ENCODE peak calls at places on chromosomes 3 and 15, in nine cellular contexts. U is mesendoderm, Z is nucleus accumbens, Y is hypothalamus, K is breast epithelium, X is renal cortical epithelial cell, W is AML-193, A is NCI-H460, N is NCI-H510A. H is an unnamed sample.

GRCh38 chr3:72011495-72011894 is 226.5 kb upstream of the PROK2 start:
- DNase-seq in U (no peak), Z (no peak), Y (no peak), K (no peak), X (peak; percentile 96), W (no peak), A (no peak), N (no peak), H (no peak)

GRCh38 chr3:170640737-170641171 is 54.9 kb upstream of the SLC7A14 start:
- DNase-seq in U (no peak), Z (no peak), Y (peak; percentile 38), K (no peak), X (no peak), W (no peak), A (no peak), N (no peak), H (no peak)

GRCh38 chr15:99961011-99961441 is 227.8 kb upstream of the LYSMD4 start:
- DNase-seq in U (peak; percentile 77), Z (no peak), Y (no peak), K (peak; percentile 40), X (peak; percentile 50), W (no peak), A (no peak), N (no peak), H (peak; percentile 51)

GRCh38 chr15:67145710-67146109 is 80.3 kb downstream of the SMAD3 start:
- DNase-seq in U (no peak), Z (no peak), Y (no peak), K (no peak), X (no peak), W (no peak), A (no peak), N (no peak), H (no peak)

GRCh38 chr3:7000501-7000900 is 139.6 kb downstream of the GRM7 start:
- DNase-seq in U (no peak), Z (no peak), Y (no peak), K (no peak), X (peak; percentile 26), W (no peak), A (no peak), N (no peak), H (no peak)

GRCh38 chr15:60590935-60591490 is 112.1 kb upstream of the ICE2 start:
- DNase-seq in U (peak; percentile 72), Z (peak; percentile 9), Y (no peak), K (peak; percentile 61), X (peak; percentile 45), W (no peak), A (no peak), N (no peak), H (no peak)

GRCh38 chr3:36893137-36893557 is 51.7 kb downstream of the TRANK1 start:
- DNase-seq in U (peak; percentile 98), Z (no peak), Y (no peak), K (no peak), X (peak; percentile 63), W (peak; percentile 96), A (no peak), N (no peak), H (no peak)

GRCh38 chr15:40498891-40499290 is 28.1 kb downstream of the CHST14 start:
- DNase-seq in U (no peak), Z (no peak), Y (no peak), K (no peak), X (no peak), W (no peak), A (no peak), N (no peak), H (no peak)

GRCh38 chr3:129162729-129163579 is 2.1 kb upstream of the ISY1 start:
- DNase-seq in U (peak; percentile 51), Z (no peak), Y (no peak), K (no peak), X (no peak), W (peak; percentile 22), A (no peak), N (no peak), H (no peak)

GRCh38 chr3:103083848-103084631 is 649.2 kb downstream of the ZPLD1 start:
- DNase-seq in U (no peak), Z (no peak), Y (no peak), K (no peak), X (peak; percentile 29), W (no peak), A (no peak), N (no peak), H (no peak)

GRCh38 chr3:157436583-157437300 is at the start of gene PTX3:
- DNase-seq in U (peak; percentile 37), Z (no peak), Y (no peak), K (no peak), X (peak; percentile 90), W (peak; percentile 86), A (no peak), N (no peak), H (no peak)

GRCh38 chr15:52559022-52559421 is 9.8 kb downstream of the ARPP19 start:
- DNase-seq in U (no peak), Z (no peak), Y (no peak), K (no peak), X (no peak), W (no peak), A (no peak), N (no peak), H (no peak)

GRCh38 chr3:186532641-186533072 is 11.5 kb downstream of the CRYGS start:
- DNase-seq in U (peak; percentile 49), Z (no peak), Y (no peak), K (no peak), X (peak; percentile 76), W (peak; percentile 70), A (no peak), N (no peak), H (no peak)

GRCh38 chr3:122351612-122352011 is 26.6 kb downstream of the CSTA start:
- DNase-seq in U (no peak), Z (no peak), Y (no peak), K (no peak), X (no peak), W (no peak), A (no peak), N (no peak), H (no peak)

GRCh38 chr3:195900426-195901355 is 7.7 kb downstream of the TNK2 start:
- DNase-seq in U (no peak), Z (peak; percentile 91), Y (peak; percentile 88), K (no peak), X (no peak), W (peak; percentile 95), A (peak; percentile 43), N (peak; percentile 29), H (no peak)

GRCh38 chr15:70259030-70259424 is 161.3 kb upstream of the TLE3 start:
- DNase-seq in U (peak; percentile 40), Z (peak; percentile 61), Y (no peak), K (no peak), X (peak; percentile 67), W (peak; percentile 52), A (no peak), N (peak; percentile 63), H (no peak)

GRCh38 chr15:67305506-67305905 is 50.9 kb downstream of the IQCH start:
- DNase-seq in U (no peak), Z (no peak), Y (no peak), K (no peak), X (no peak), W (no peak), A (no peak), N (no peak), H (no peak)

GRCh38 chr3:129313415-129313982 is 34.8 kb downstream of the HMCES start:
- DNase-seq in U (peak; percentile 34), Z (no peak), Y (no peak), K (no peak), X (no peak), W (no peak), A (no peak), N (no peak), H (no peak)

GRCh38 chr15:97875513-97876285 is 84.8 kb upstream of the ARRDC4 start:
- DNase-seq in U (no peak), Z (no peak), Y (no peak), K (no peak), X (no peak), W (no peak), A (no peak), N (no peak), H (peak; percentile 34)

GRCh38 chr15:75193272-75193671 is 8.4 kb upstream of the C15orf39 start:
- DNase-seq in U (no peak), Z (no peak), Y (no peak), K (no peak), X (no peak), W (no peak), A (no peak), N (no peak), H (no peak)

GRCh38 chr3:180990494-180990893 is 958 bp upstream of the DNAJC19 start:
- DNase-seq in U (no peak), Z (no peak), Y (no peak), K (no peak), X (no peak), W (peak; percentile 39), A (no peak), N (no peak), H (no peak)

GRCh38 chr3:153977148-153977547 is 144.0 kb upstream of the ARHGEF26 start:
- DNase-seq in U (no peak), Z (peak; percentile 9), Y (no peak), K (no peak), X (no peak), W (no peak), A (no peak), N (no peak), H (no peak)

H was measured in HCT116.